ENCODE peak calls at places on chromosomes 6 and 20, in ten cellular contexts. One of them, this sample, is unnamed.
A peak's percentile ranks its signal among the peaks of the same experiment; 100 is the strongest.

GRCh38 chr20:1841554-1842140 is 53.6 kb upstream of the SIRPA start:
- DNase-seq in BJ: no peak
- DNase-seq in activated CD4-positive, alpha-beta T cell treated with anti-CD3 and anti-CD28 coated beads, Interleukin-2, amount 10 ng/mL, durations not matched to agents 7 days and 5 days: no peak
- DNase-seq in ACHN: no peak
- DNase-seq in DND-41: no peak
- DNase-seq in RWPE1: peak; percentile 44
- DNase-seq in NCI-H146: no peak
- DNase-seq in occipital lobe: peak; percentile 29
- DNase-seq in GM04503: no peak
- DNase-seq in activated CD4-positive, CD25-positive, alpha-beta regulatory T cell treated with anti-CD3 and anti-CD28 coated beads, Interleukin-2, amount 50 U/mL, for 72 hours: no peak
- DNase-seq in this sample: no peak

GRCh38 chr20:49132995-49133451 is 55.1 kb downstream of the STAU1 start:
- DNase-seq in RWPE1: peak; percentile 71
- DNase-seq in DND-41: peak; percentile 25
- DNase-seq in NCI-H146: peak; percentile 58
- DNase-seq in activated CD4-positive, alpha-beta T cell treated with anti-CD3 and anti-CD28 coated beads, Interleukin-2, amount 10 ng/mL, durations not matched to agents 7 days and 5 days: peak; percentile 58
- DNase-seq in ACHN: peak; percentile 72
- DNase-seq in BJ: peak; percentile 24
- DNase-seq in occipital lobe: no peak
- DNase-seq in activated CD4-positive, CD25-positive, alpha-beta regulatory T cell treated with anti-CD3 and anti-CD28 coated beads, Interleukin-2, amount 50 U/mL, for 72 hours: no peak
- DNase-seq in GM04503: peak; percentile 30
- DNase-seq in this sample: peak; percentile 9

GRCh38 chr20:58970146-58970545 is 10.9 kb upstream of the NELFCD start:
- DNase-seq in ACHN: no peak
- DNase-seq in NCI-H146: no peak
- DNase-seq in activated CD4-positive, CD25-positive, alpha-beta regulatory T cell treated with anti-CD3 and anti-CD28 coated beads, Interleukin-2, amount 50 U/mL, for 72 hours: no peak
- DNase-seq in activated CD4-positive, alpha-beta T cell treated with anti-CD3 and anti-CD28 coated beads, Interleukin-2, amount 10 ng/mL, durations not matched to agents 7 days and 5 days: no peak
- DNase-seq in DND-41: no peak
- DNase-seq in RWPE1: no peak
- DNase-seq in occipital lobe: no peak
- DNase-seq in GM04503: no peak
- DNase-seq in BJ: no peak
- DNase-seq in this sample: no peak

GRCh38 chr20:10578607-10579006 is 95.2 kb downstream of the JAG1 start:
- DNase-seq in occipital lobe: no peak
- DNase-seq in NCI-H146: peak; percentile 25
- DNase-seq in activated CD4-positive, CD25-positive, alpha-beta regulatory T cell treated with anti-CD3 and anti-CD28 coated beads, Interleukin-2, amount 50 U/mL, for 72 hours: no peak
- DNase-seq in GM04503: no peak
- DNase-seq in ACHN: peak; percentile 54
- DNase-seq in BJ: no peak
- DNase-seq in DND-41: no peak
- DNase-seq in activated CD4-positive, alpha-beta T cell treated with anti-CD3 and anti-CD28 coated beads, Interleukin-2, amount 10 ng/mL, durations not matched to agents 7 days and 5 days: no peak
- DNase-seq in RWPE1: peak; percentile 65
- DNase-seq in this sample: no peak

GRCh38 chr6:143034689-143035334 is 25.9 kb upstream of the AIG1 start:
- DNase-seq in activated CD4-positive, alpha-beta T cell treated with anti-CD3 and anti-CD28 coated beads, Interleukin-2, amount 10 ng/mL, durations not matched to agents 7 days and 5 days: no peak
- DNase-seq in activated CD4-positive, CD25-positive, alpha-beta regulatory T cell treated with anti-CD3 and anti-CD28 coated beads, Interleukin-2, amount 50 U/mL, for 72 hours: no peak
- DNase-seq in NCI-H146: no peak
- DNase-seq in RWPE1: no peak
- DNase-seq in BJ: no peak
- DNase-seq in GM04503: no peak
- DNase-seq in DND-41: no peak
- DNase-seq in occipital lobe: no peak
- DNase-seq in ACHN: no peak
- DNase-seq in this sample: no peak

GRCh38 chr6:70166088-70166958 is 136.6 kb downstream of the COL9A1 start:
- DNase-seq in NCI-H146: peak; percentile 24
- DNase-seq in BJ: no peak
- DNase-seq in ACHN: peak; percentile 46
- DNase-seq in occipital lobe: peak; percentile 44
- DNase-seq in activated CD4-positive, CD25-positive, alpha-beta regulatory T cell treated with anti-CD3 and anti-CD28 coated beads, Interleukin-2, amount 50 U/mL, for 72 hours: no peak
- DNase-seq in DND-41: no peak
- DNase-seq in RWPE1: peak; percentile 31
- DNase-seq in GM04503: no peak
- DNase-seq in activated CD4-positive, alpha-beta T cell treated with anti-CD3 and anti-CD28 coated beads, Interleukin-2, amount 10 ng/mL, durations not matched to agents 7 days and 5 days: peak; percentile 25
- DNase-seq in this sample: peak; percentile 51

GRCh38 chr20:54167909-54168872 is 5.6 kb downstream of the CYP24A1 start:
- DNase-seq in NCI-H146: no peak
- DNase-seq in activated CD4-positive, CD25-positive, alpha-beta regulatory T cell treated with anti-CD3 and anti-CD28 coated beads, Interleukin-2, amount 50 U/mL, for 72 hours: no peak
- DNase-seq in activated CD4-positive, alpha-beta T cell treated with anti-CD3 and anti-CD28 coated beads, Interleukin-2, amount 10 ng/mL, durations not matched to agents 7 days and 5 days: no peak
- DNase-seq in ACHN: peak; percentile 31
- DNase-seq in GM04503: no peak
- DNase-seq in BJ: no peak
- DNase-seq in DND-41: no peak
- DNase-seq in RWPE1: peak; percentile 87
- DNase-seq in occipital lobe: no peak
- DNase-seq in this sample: no peak

GRCh38 chr20:9021699-9022098 is 47.2 kb upstream of the PLCB4 start:
- DNase-seq in BJ: no peak
- DNase-seq in activated CD4-positive, alpha-beta T cell treated with anti-CD3 and anti-CD28 coated beads, Interleukin-2, amount 10 ng/mL, durations not matched to agents 7 days and 5 days: no peak
- DNase-seq in DND-41: no peak
- DNase-seq in GM04503: no peak
- DNase-seq in ACHN: peak; percentile 45
- DNase-seq in NCI-H146: no peak
- DNase-seq in occipital lobe: no peak
- DNase-seq in RWPE1: no peak
- DNase-seq in activated CD4-positive, CD25-positive, alpha-beta regulatory T cell treated with anti-CD3 and anti-CD28 coated beads, Interleukin-2, amount 50 U/mL, for 72 hours: no peak
- DNase-seq in this sample: no peak

GRCh38 chr6:111724039-111724438 is 118.4 kb upstream of the TRAF3IP2 start:
- DNase-seq in NCI-H146: no peak
- DNase-seq in BJ: no peak
- DNase-seq in activated CD4-positive, alpha-beta T cell treated with anti-CD3 and anti-CD28 coated beads, Interleukin-2, amount 10 ng/mL, durations not matched to agents 7 days and 5 days: no peak
- DNase-seq in occipital lobe: no peak
- DNase-seq in activated CD4-positive, CD25-positive, alpha-beta regulatory T cell treated with anti-CD3 and anti-CD28 coated beads, Interleukin-2, amount 50 U/mL, for 72 hours: no peak
- DNase-seq in DND-41: no peak
- DNase-seq in RWPE1: no peak
- DNase-seq in ACHN: no peak
- DNase-seq in GM04503: no peak
- DNase-seq in this sample: no peak

GRCh38 chr6:54074591-54075195 is 36.5 kb upstream of the MLIP start:
- DNase-seq in ACHN: no peak
- DNase-seq in GM04503: no peak
- DNase-seq in DND-41: no peak
- DNase-seq in NCI-H146: no peak
- DNase-seq in activated CD4-positive, CD25-positive, alpha-beta regulatory T cell treated with anti-CD3 and anti-CD28 coated beads, Interleukin-2, amount 50 U/mL, for 72 hours: no peak
- DNase-seq in occipital lobe: no peak
- DNase-seq in BJ: peak; percentile 17
- DNase-seq in RWPE1: no peak
- DNase-seq in activated CD4-positive, alpha-beta T cell treated with anti-CD3 and anti-CD28 coated beads, Interleukin-2, amount 10 ng/mL, durations not matched to agents 7 days and 5 days: no peak
- DNase-seq in this sample: no peak

GRCh38 chr6:169659820-169660610 is 41.8 kb downstream of the WDR27 start:
- DNase-seq in NCI-H146: no peak
- DNase-seq in GM04503: no peak
- DNase-seq in activated CD4-positive, alpha-beta T cell treated with anti-CD3 and anti-CD28 coated beads, Interleukin-2, amount 10 ng/mL, durations not matched to agents 7 days and 5 days: no peak
- DNase-seq in ACHN: no peak
- DNase-seq in BJ: no peak
- DNase-seq in DND-41: no peak
- DNase-seq in RWPE1: no peak
- DNase-seq in occipital lobe: no peak
- DNase-seq in activated CD4-positive, CD25-positive, alpha-beta regulatory T cell treated with anti-CD3 and anti-CD28 coated beads, Interleukin-2, amount 50 U/mL, for 72 hours: no peak
- DNase-seq in this sample: no peak

GRCh38 chr20:52104546-52105044 is 87.0 kb downstream of the ZFP64 start:
- DNase-seq in BJ: no peak
- DNase-seq in NCI-H146: peak; percentile 55
- DNase-seq in RWPE1: peak; percentile 41
- DNase-seq in ACHN: peak; percentile 16
- DNase-seq in activated CD4-positive, alpha-beta T cell treated with anti-CD3 and anti-CD28 coated beads, Interleukin-2, amount 10 ng/mL, durations not matched to agents 7 days and 5 days: no peak
- DNase-seq in occipital lobe: no peak
- DNase-seq in GM04503: no peak
- DNase-seq in DND-41: no peak
- DNase-seq in activated CD4-positive, CD25-positive, alpha-beta regulatory T cell treated with anti-CD3 and anti-CD28 coated beads, Interleukin-2, amount 50 U/mL, for 72 hours: no peak
- DNase-seq in this sample: no peak

GRCh38 chr20:1469925-1470571 is 3.4 kb upstream of the NSFL1C start:
- DNase-seq in DND-41: peak; percentile 39
- DNase-seq in activated CD4-positive, CD25-positive, alpha-beta regulatory T cell treated with anti-CD3 and anti-CD28 coated beads, Interleukin-2, amount 50 U/mL, for 72 hours: peak; percentile 44
- DNase-seq in BJ: peak; percentile 99
- DNase-seq in GM04503: peak; percentile 99
- DNase-seq in NCI-H146: peak; percentile 75
- DNase-seq in ACHN: peak; percentile 97
- DNase-seq in occipital lobe: peak; percentile 50
- DNase-seq in RWPE1: peak; percentile 89
- DNase-seq in activated CD4-positive, alpha-beta T cell treated with anti-CD3 and anti-CD28 coated beads, Interleukin-2, amount 10 ng/mL, durations not matched to agents 7 days and 5 days: peak; percentile 22
- DNase-seq in this sample: peak; percentile 14

GRCh38 chr6:129029778-129030177 is 146.8 kb downstream of the LAMA2 start:
- DNase-seq in RWPE1: no peak
- DNase-seq in BJ: no peak
- DNase-seq in NCI-H146: no peak
- DNase-seq in activated CD4-positive, CD25-positive, alpha-beta regulatory T cell treated with anti-CD3 and anti-CD28 coated beads, Interleukin-2, amount 50 U/mL, for 72 hours: no peak
- DNase-seq in activated CD4-positive, alpha-beta T cell treated with anti-CD3 and anti-CD28 coated beads, Interleukin-2, amount 10 ng/mL, durations not matched to agents 7 days and 5 days: no peak
- DNase-seq in GM04503: no peak
- DNase-seq in ACHN: no peak
- DNase-seq in occipital lobe: no peak
- DNase-seq in DND-41: no peak
- DNase-seq in this sample: no peak

GRCh38 chr6:50128420-50129005 is 78.8 kb upstream of the DEFB112 start:
- DNase-seq in activated CD4-positive, alpha-beta T cell treated with anti-CD3 and anti-CD28 coated beads, Interleukin-2, amount 10 ng/mL, durations not matched to agents 7 days and 5 days: no peak
- DNase-seq in BJ: no peak
- DNase-seq in activated CD4-positive, CD25-positive, alpha-beta regulatory T cell treated with anti-CD3 and anti-CD28 coated beads, Interleukin-2, amount 50 U/mL, for 72 hours: no peak
- DNase-seq in NCI-H146: peak; percentile 1
- DNase-seq in occipital lobe: no peak
- DNase-seq in ACHN: peak; percentile 11
- DNase-seq in DND-41: no peak
- DNase-seq in GM04503: no peak
- DNase-seq in RWPE1: no peak
- DNase-seq in this sample: no peak

GRCh38 chr6:3850451-3851203 is 1.5 kb downstream of the FAM50B start:
- DNase-seq in RWPE1: no peak
- DNase-seq in activated CD4-positive, alpha-beta T cell treated with anti-CD3 and anti-CD28 coated beads, Interleukin-2, amount 10 ng/mL, durations not matched to agents 7 days and 5 days: no peak
- DNase-seq in occipital lobe: no peak
- DNase-seq in DND-41: no peak
- DNase-seq in NCI-H146: no peak
- DNase-seq in ACHN: no peak
- DNase-seq in BJ: no peak
- DNase-seq in GM04503: no peak
- DNase-seq in activated CD4-positive, CD25-positive, alpha-beta regulatory T cell treated with anti-CD3 and anti-CD28 coated beads, Interleukin-2, amount 50 U/mL, for 72 hours: peak; percentile 37
- DNase-seq in this sample: no peak

GRCh38 chr6:14806101-14806500 is 439.8 kb upstream of the JARID2 start:
- DNase-seq in RWPE1: no peak
- DNase-seq in occipital lobe: no peak
- DNase-seq in NCI-H146: no peak
- DNase-seq in BJ: no peak
- DNase-seq in GM04503: no peak
- DNase-seq in activated CD4-positive, CD25-positive, alpha-beta regulatory T cell treated with anti-CD3 and anti-CD28 coated beads, Interleukin-2, amount 50 U/mL, for 72 hours: no peak
- DNase-seq in DND-41: no peak
- DNase-seq in ACHN: no peak
- DNase-seq in activated CD4-positive, alpha-beta T cell treated with anti-CD3 and anti-CD28 coated beads, Interleukin-2, amount 10 ng/mL, durations not matched to agents 7 days and 5 days: no peak
- DNase-seq in this sample: no peak

GRCh38 chr6:36956111-36956820 is 1.7 kb downstream of the PI16 start:
- DNase-seq in RWPE1: peak; percentile 51
- DNase-seq in activated CD4-positive, CD25-positive, alpha-beta regulatory T cell treated with anti-CD3 and anti-CD28 coated beads, Interleukin-2, amount 50 U/mL, for 72 hours: no peak
- DNase-seq in occipital lobe: no peak
- DNase-seq in NCI-H146: no peak
- DNase-seq in GM04503: no peak
- DNase-seq in activated CD4-positive, alpha-beta T cell treated with anti-CD3 and anti-CD28 coated beads, Interleukin-2, amount 10 ng/mL, durations not matched to agents 7 days and 5 days: no peak
- DNase-seq in BJ: no peak
- DNase-seq in DND-41: no peak
- DNase-seq in ACHN: peak; percentile 9
- DNase-seq in this sample: no peak

GRCh38 chr20:13839421-13840092 is 54.7 kb downstream of the NDUFAF5 start:
- DNase-seq in activated CD4-positive, CD25-positive, alpha-beta regulatory T cell treated with anti-CD3 and anti-CD28 coated beads, Interleukin-2, amount 50 U/mL, for 72 hours: no peak
- DNase-seq in DND-41: no peak
- DNase-seq in NCI-H146: no peak
- DNase-seq in RWPE1: no peak
- DNase-seq in occipital lobe: no peak
- DNase-seq in GM04503: peak; percentile 92
- DNase-seq in BJ: peak; percentile 87
- DNase-seq in activated CD4-positive, alpha-beta T cell treated with anti-CD3 and anti-CD28 coated beads, Interleukin-2, amount 10 ng/mL, durations not matched to agents 7 days and 5 days: no peak
- DNase-seq in ACHN: peak; percentile 45
- DNase-seq in this sample: no peak

GRCh38 chr20:58372836-58373235 is 16.2 kb upstream of the VAPB start:
- DNase-seq in GM04503: no peak
- DNase-seq in activated CD4-positive, CD25-positive, alpha-beta regulatory T cell treated with anti-CD3 and anti-CD28 coated beads, Interleukin-2, amount 50 U/mL, for 72 hours: no peak
- DNase-seq in occipital lobe: no peak
- DNase-seq in NCI-H146: no peak
- DNase-seq in DND-41: no peak
- DNase-seq in ACHN: no peak
- DNase-seq in BJ: no peak
- DNase-seq in activated CD4-positive, alpha-beta T cell treated with anti-CD3 and anti-CD28 coated beads, Interleukin-2, amount 10 ng/mL, durations not matched to agents 7 days and 5 days: no peak
- DNase-seq in RWPE1: no peak
- DNase-seq in this sample: no peak

GRCh38 chr6:5990776-5991175 is 15.9 kb downstream of the NRN1 start:
- DNase-seq in GM04503: peak; percentile 61
- DNase-seq in DND-41: no peak
- DNase-seq in occipital lobe: no peak
- DNase-seq in BJ: no peak
- DNase-seq in activated CD4-positive, alpha-beta T cell treated with anti-CD3 and anti-CD28 coated beads, Interleukin-2, amount 10 ng/mL, durations not matched to agents 7 days and 5 days: no peak
- DNase-seq in activated CD4-positive, CD25-positive, alpha-beta regulatory T cell treated with anti-CD3 and anti-CD28 coated beads, Interleukin-2, amount 50 U/mL, for 72 hours: no peak
- DNase-seq in NCI-H146: no peak
- DNase-seq in ACHN: no peak
- DNase-seq in RWPE1: no peak
- DNase-seq in this sample: no peak

GRCh38 chr6:1947922-1948321 is 297.5 kb downstream of the GMDS start:
- DNase-seq in activated CD4-positive, alpha-beta T cell treated with anti-CD3 and anti-CD28 coated beads, Interleukin-2, amount 10 ng/mL, durations not matched to agents 7 days and 5 days: no peak
- DNase-seq in occipital lobe: no peak
- DNase-seq in activated CD4-positive, CD25-positive, alpha-beta regulatory T cell treated with anti-CD3 and anti-CD28 coated beads, Interleukin-2, amount 50 U/mL, for 72 hours: no peak
- DNase-seq in DND-41: no peak
- DNase-seq in GM04503: no peak
- DNase-seq in NCI-H146: no peak
- DNase-seq in ACHN: no peak
- DNase-seq in RWPE1: no peak
- DNase-seq in BJ: no peak
- DNase-seq in this sample: no peak

GRCh38 chr6:33297406-33297955 is 1.3 kb downstream of the RGL2 start:
- DNase-seq in activated CD4-positive, CD25-positive, alpha-beta regulatory T cell treated with anti-CD3 and anti-CD28 coated beads, Interleukin-2, amount 50 U/mL, for 72 hours: no peak
- DNase-seq in GM04503: no peak
- DNase-seq in RWPE1: peak; percentile 77
- DNase-seq in activated CD4-positive, alpha-beta T cell treated with anti-CD3 and anti-CD28 coated beads, Interleukin-2, amount 10 ng/mL, durations not matched to agents 7 days and 5 days: no peak
- DNase-seq in DND-41: no peak
- DNase-seq in NCI-H146: no peak
- DNase-seq in occipital lobe: no peak
- DNase-seq in ACHN: no peak
- DNase-seq in BJ: no peak
- DNase-seq in this sample: no peak

GRCh38 chr20:5400164-5400762 is 83.5 kb upstream of the PROKR2 start:
- DNase-seq in activated CD4-positive, CD25-positive, alpha-beta regulatory T cell treated with anti-CD3 and anti-CD28 coated beads, Interleukin-2, amount 50 U/mL, for 72 hours: no peak
- DNase-seq in ACHN: peak; percentile 37
- DNase-seq in activated CD4-positive, alpha-beta T cell treated with anti-CD3 and anti-CD28 coated beads, Interleukin-2, amount 10 ng/mL, durations not matched to agents 7 days and 5 days: peak; percentile 16
- DNase-seq in RWPE1: no peak
- DNase-seq in DND-41: peak; percentile 52
- DNase-seq in BJ: no peak
- DNase-seq in occipital lobe: no peak
- DNase-seq in NCI-H146: no peak
- DNase-seq in GM04503: no peak
- DNase-seq in this sample: no peak

GRCh38 chr6:147528511-147529145 is 20.1 kb downstream of the SAMD5 start:
- DNase-seq in activated CD4-positive, CD25-positive, alpha-beta regulatory T cell treated with anti-CD3 and anti-CD28 coated beads, Interleukin-2, amount 50 U/mL, for 72 hours: no peak
- DNase-seq in GM04503: no peak
- DNase-seq in NCI-H146: no peak
- DNase-seq in RWPE1: no peak
- DNase-seq in BJ: no peak
- DNase-seq in ACHN: no peak
- DNase-seq in DND-41: no peak
- DNase-seq in occipital lobe: no peak
- DNase-seq in activated CD4-positive, alpha-beta T cell treated with anti-CD3 and anti-CD28 coated beads, Interleukin-2, amount 10 ng/mL, durations not matched to agents 7 days and 5 days: no peak
- DNase-seq in this sample: no peak

GRCh38 chr20:59141818-59142581 is 21.6 kb upstream of the ZNF831 start:
- DNase-seq in ACHN: peak; percentile 13
- DNase-seq in GM04503: no peak
- DNase-seq in occipital lobe: no peak
- DNase-seq in activated CD4-positive, alpha-beta T cell treated with anti-CD3 and anti-CD28 coated beads, Interleukin-2, amount 10 ng/mL, durations not matched to agents 7 days and 5 days: no peak
- DNase-seq in DND-41: peak; percentile 26
- DNase-seq in BJ: no peak
- DNase-seq in RWPE1: peak; percentile 60
- DNase-seq in activated CD4-positive, CD25-positive, alpha-beta regulatory T cell treated with anti-CD3 and anti-CD28 coated beads, Interleukin-2, amount 50 U/mL, for 72 hours: no peak
- DNase-seq in NCI-H146: no peak
- DNase-seq in this sample: no peak

GRCh38 chr6:47690791-47691190 is 7.6 kb upstream of the ADGRF4 start:
- DNase-seq in BJ: no peak
- DNase-seq in RWPE1: no peak
- DNase-seq in occipital lobe: no peak
- DNase-seq in ACHN: no peak
- DNase-seq in GM04503: no peak
- DNase-seq in activated CD4-positive, alpha-beta T cell treated with anti-CD3 and anti-CD28 coated beads, Interleukin-2, amount 10 ng/mL, durations not matched to agents 7 days and 5 days: no peak
- DNase-seq in NCI-H146: no peak
- DNase-seq in activated CD4-positive, CD25-positive, alpha-beta regulatory T cell treated with anti-CD3 and anti-CD28 coated beads, Interleukin-2, amount 50 U/mL, for 72 hours: no peak
- DNase-seq in DND-41: no peak
- DNase-seq in this sample: no peak

GRCh38 chr20:2507875-2508630 is 662 bp downstream of the ZNF343 start:
- DNase-seq in GM04503: no peak
- DNase-seq in ACHN: no peak
- DNase-seq in NCI-H146: peak; percentile 32
- DNase-seq in DND-41: no peak
- DNase-seq in occipital lobe: no peak
- DNase-seq in activated CD4-positive, CD25-positive, alpha-beta regulatory T cell treated with anti-CD3 and anti-CD28 coated beads, Interleukin-2, amount 50 U/mL, for 72 hours: no peak
- DNase-seq in BJ: no peak
- DNase-seq in activated CD4-positive, alpha-beta T cell treated with anti-CD3 and anti-CD28 coated beads, Interleukin-2, amount 10 ng/mL, durations not matched to agents 7 days and 5 days: no peak
- DNase-seq in RWPE1: peak; percentile 50
- DNase-seq in this sample: no peak